ENCODE peak calls at places on chromosomes 12 and 14, in eight cellular contexts. One of them, this sample, is unnamed.

GRCh38 chr14:55133416-55133815 is 4.4 kb downstream of the LGALS3 start:
- DNase-seq in SK-N-SH: peak
- DNase-seq in GM12891: no peak
- DNase-seq in sigmoid colon: no peak
- DNase-seq in spleen: no peak
- DNase-seq in prostate gland: no peak
- DNase-seq in transverse colon: no peak
- DNase-seq in breast epithelium: no peak
- DNase-seq in this sample: no peak

GRCh38 chr12:93245543-93245942 is 132.2 kb upstream of the NUDT4 start:
- DNase-seq in SK-N-SH: no peak
- DNase-seq in GM12891: peak
- DNase-seq in sigmoid colon: no peak
- DNase-seq in spleen: peak
- DNase-seq in prostate gland: no peak
- DNase-seq in transverse colon: peak
- DNase-seq in breast epithelium: no peak
- DNase-seq in this sample: no peak

GRCh38 chr12:110927545-110927944 is 7.2 kb upstream of the MYL2 start:
- DNase-seq in SK-N-SH: no peak
- DNase-seq in GM12891: no peak
- DNase-seq in sigmoid colon: no peak
- DNase-seq in spleen: no peak
- DNase-seq in prostate gland: no peak
- DNase-seq in transverse colon: no peak
- DNase-seq in breast epithelium: no peak
- DNase-seq in this sample: no peak

GRCh38 chr12:8156845-8157244 is at the start of gene ZNF705A:
- DNase-seq in SK-N-SH: no peak
- DNase-seq in GM12891: no peak
- DNase-seq in sigmoid colon: no peak
- DNase-seq in spleen: no peak
- DNase-seq in prostate gland: no peak
- DNase-seq in transverse colon: no peak
- DNase-seq in breast epithelium: no peak
- DNase-seq in this sample: no peak

GRCh38 chr14:61573748-61574513 is 121.4 kb upstream of the HIF1A start:
- DNase-seq in SK-N-SH: no peak
- DNase-seq in GM12891: no peak
- DNase-seq in sigmoid colon: no peak
- DNase-seq in spleen: no peak
- DNase-seq in prostate gland: no peak
- DNase-seq in transverse colon: no peak
- DNase-seq in breast epithelium: no peak
- DNase-seq in this sample: no peak

GRCh38 chr14:63852271-63852816 is 460 bp upstream of the SYNE2 start:
- DNase-seq in SK-N-SH: peak
- DNase-seq in GM12891: no peak
- DNase-seq in sigmoid colon: no peak
- DNase-seq in spleen: no peak
- DNase-seq in prostate gland: no peak
- DNase-seq in transverse colon: no peak
- DNase-seq in breast epithelium: no peak
- DNase-seq in this sample: no peak

GRCh38 chr12:109559601-109560000 is 13.7 kb downstream of the MMAB start:
- DNase-seq in SK-N-SH: no peak
- DNase-seq in GM12891: no peak
- DNase-seq in sigmoid colon: no peak
- DNase-seq in spleen: no peak
- DNase-seq in prostate gland: no peak
- DNase-seq in transverse colon: no peak
- DNase-seq in breast epithelium: no peak
- DNase-seq in this sample: no peak

GRCh38 chr12:54526800-54527630 is 22.4 kb upstream of the PDE1B start:
- DNase-seq in SK-N-SH: no peak
- DNase-seq in GM12891: no peak
- DNase-seq in sigmoid colon: no peak
- DNase-seq in spleen: no peak
- DNase-seq in prostate gland: no peak
- DNase-seq in transverse colon: peak
- DNase-seq in breast epithelium: no peak
- DNase-seq in this sample: peak

GRCh38 chr14:104936361-104937155 is 11.9 kb downstream of the PLD4 start:
- DNase-seq in SK-N-SH: no peak
- DNase-seq in GM12891: no peak
- DNase-seq in sigmoid colon: peak
- DNase-seq in spleen: no peak
- DNase-seq in prostate gland: no peak
- DNase-seq in transverse colon: no peak
- DNase-seq in breast epithelium: no peak
- DNase-seq in this sample: no peak

GRCh38 chr14:100323942-100324307 is 786 bp downstream of the SLC25A47 start:
- DNase-seq in SK-N-SH: no peak
- DNase-seq in GM12891: no peak
- DNase-seq in sigmoid colon: no peak
- DNase-seq in spleen: no peak
- DNase-seq in prostate gland: no peak
- DNase-seq in transverse colon: no peak
- DNase-seq in breast epithelium: no peak
- DNase-seq in this sample: no peak

GRCh38 chr12:13948631-13949030 is 32.8 kb downstream of the GRIN2B start:
- DNase-seq in SK-N-SH: no peak
- DNase-seq in GM12891: no peak
- DNase-seq in sigmoid colon: no peak
- DNase-seq in spleen: no peak
- DNase-seq in prostate gland: no peak
- DNase-seq in transverse colon: no peak
- DNase-seq in breast epithelium: no peak
- DNase-seq in this sample: no peak

GRCh38 chr12:52245259-52245961 is 12.4 kb downstream of the KRT7 start:
- DNase-seq in SK-N-SH: no peak
- DNase-seq in GM12891: no peak
- DNase-seq in sigmoid colon: peak
- DNase-seq in spleen: no peak
- DNase-seq in prostate gland: no peak
- DNase-seq in transverse colon: no peak
- DNase-seq in breast epithelium: peak
- DNase-seq in this sample: no peak

GRCh38 chr12:47504775-47505446 is 200.9 kb downstream of the RPAP3 start:
- DNase-seq in SK-N-SH: no peak
- DNase-seq in GM12891: no peak
- DNase-seq in sigmoid colon: no peak
- DNase-seq in spleen: no peak
- DNase-seq in prostate gland: no peak
- DNase-seq in transverse colon: no peak
- DNase-seq in breast epithelium: no peak
- DNase-seq in this sample: no peak

GRCh38 chr12:104137902-104138746 is at the start of gene NFYB:
- DNase-seq in SK-N-SH: peak
- DNase-seq in GM12891: peak
- DNase-seq in sigmoid colon: peak
- DNase-seq in spleen: peak
- DNase-seq in prostate gland: peak
- DNase-seq in transverse colon: peak
- DNase-seq in breast epithelium: peak
- DNase-seq in this sample: peak
- TF ChIP-seq POLR2AphosphoS5 in SK-N-SH: peak
- TF ChIP-seq POLR2AphosphoS5 in GM12891: peak
- TF ChIP-seq POLR2AphosphoS5 in sigmoid colon: peak
- TF ChIP-seq POLR2AphosphoS5 in spleen: peak
- TF ChIP-seq POLR2AphosphoS5 in prostate gland: peak
- TF ChIP-seq POLR2AphosphoS5 in transverse colon: peak
- TF ChIP-seq POLR2AphosphoS5 in breast epithelium: peak
- TF ChIP-seq POLR2AphosphoS5 in this sample: peak

GRCh38 chr12:46369095-46369473 is 3.5 kb downstream of the SLC38A2 start:
- DNase-seq in SK-N-SH: no peak
- DNase-seq in GM12891: no peak
- DNase-seq in sigmoid colon: no peak
- DNase-seq in spleen: no peak
- DNase-seq in prostate gland: no peak
- DNase-seq in transverse colon: no peak
- DNase-seq in breast epithelium: no peak
- DNase-seq in this sample: no peak
- TF ChIP-seq POLR2AphosphoS5 in SK-N-SH: no peak
- TF ChIP-seq POLR2AphosphoS5 in GM12891: no peak
- TF ChIP-seq POLR2AphosphoS5 in sigmoid colon: no peak
- TF ChIP-seq POLR2AphosphoS5 in spleen: no peak
- TF ChIP-seq POLR2AphosphoS5 in prostate gland: no peak
- TF ChIP-seq POLR2AphosphoS5 in transverse colon: no peak
- TF ChIP-seq POLR2AphosphoS5 in breast epithelium: no peak
- TF ChIP-seq POLR2AphosphoS5 in this sample: no peak

DNA sequence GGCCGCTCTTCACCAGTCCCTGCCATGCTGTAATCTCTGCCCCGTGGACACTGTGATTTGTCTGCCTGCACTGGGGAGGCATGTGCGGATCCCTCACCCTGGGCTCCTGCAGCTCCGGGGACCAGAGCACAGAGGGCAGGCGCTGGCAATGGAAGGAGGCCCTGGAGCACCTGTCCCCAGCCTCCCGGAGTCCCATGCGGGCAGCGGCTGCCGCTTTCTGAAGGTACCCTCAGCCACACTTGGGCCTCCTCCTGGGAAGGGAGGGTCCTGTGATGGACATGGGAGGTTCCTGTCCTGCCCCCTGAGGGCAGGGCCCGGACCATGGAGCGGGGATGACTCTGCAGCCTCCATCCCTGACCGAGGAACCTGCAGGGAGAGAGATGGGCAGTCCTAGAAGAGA is 297.4 kb upstream of the SFSWAP start:
- DNase-seq in SK-N-SH: no peak
- DNase-seq in GM12891: no peak
- DNase-seq in sigmoid colon: no peak
- DNase-seq in spleen: peak
- DNase-seq in prostate gland: no peak
- DNase-seq in transverse colon: no peak
- DNase-seq in breast epithelium: no peak
- DNase-seq in this sample: no peak
- TF ChIP-seq POLR2AphosphoS5 in SK-N-SH: no peak
- TF ChIP-seq POLR2AphosphoS5 in GM12891: no peak
- TF ChIP-seq POLR2AphosphoS5 in sigmoid colon: no peak
- TF ChIP-seq POLR2AphosphoS5 in spleen: no peak
- TF ChIP-seq POLR2AphosphoS5 in prostate gland: no peak
- TF ChIP-seq POLR2AphosphoS5 in transverse colon: no peak
- TF ChIP-seq POLR2AphosphoS5 in breast epithelium: no peak
- TF ChIP-seq POLR2AphosphoS5 in this sample: no peak

DNA sequence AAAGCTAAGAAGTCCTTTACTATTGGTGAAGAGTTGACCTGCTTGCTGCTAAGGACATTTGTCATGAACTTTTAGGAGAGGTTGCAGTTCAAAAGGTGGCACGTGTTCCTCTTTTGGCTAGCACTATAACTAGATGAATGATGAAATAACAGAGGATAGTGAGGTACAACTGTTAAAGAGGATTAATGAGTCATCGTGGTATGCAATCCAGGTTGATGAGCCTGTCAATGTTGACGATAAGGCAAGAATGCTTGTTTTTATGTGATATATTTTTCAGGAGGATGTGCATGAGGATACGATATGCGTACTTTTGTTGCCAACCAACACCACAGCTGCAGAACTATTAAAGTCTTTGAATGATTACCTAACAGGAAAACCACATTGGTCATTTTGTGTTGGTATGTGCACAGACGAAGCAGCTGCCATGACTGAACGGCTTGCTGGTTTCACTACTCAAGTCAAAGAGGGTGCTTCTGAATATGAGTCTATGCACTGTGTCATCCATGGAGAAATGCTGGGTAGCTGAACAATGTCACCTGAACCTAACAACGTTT is 10.6 kb downstream of the CEP128 start:
- DNase-seq in SK-N-SH: no peak
- DNase-seq in GM12891: no peak
- DNase-seq in sigmoid colon: no peak
- DNase-seq in spleen: no peak
- DNase-seq in prostate gland: no peak
- DNase-seq in transverse colon: peak
- DNase-seq in breast epithelium: no peak
- DNase-seq in this sample: no peak
- TF ChIP-seq POLR2AphosphoS5 in SK-N-SH: no peak
- TF ChIP-seq POLR2AphosphoS5 in GM12891: no peak
- TF ChIP-seq POLR2AphosphoS5 in sigmoid colon: no peak
- TF ChIP-seq POLR2AphosphoS5 in spleen: no peak
- TF ChIP-seq POLR2AphosphoS5 in prostate gland: no peak
- TF ChIP-seq POLR2AphosphoS5 in transverse colon: no peak
- TF ChIP-seq POLR2AphosphoS5 in breast epithelium: no peak
- TF ChIP-seq POLR2AphosphoS5 in this sample: no peak

GRCh38 chr14:103310576-103311095 is 23.4 kb upstream of the EIF5 start:
- DNase-seq in SK-N-SH: no peak
- DNase-seq in GM12891: no peak
- DNase-seq in sigmoid colon: no peak
- DNase-seq in spleen: peak
- DNase-seq in prostate gland: no peak
- DNase-seq in transverse colon: no peak
- DNase-seq in breast epithelium: no peak
- DNase-seq in this sample: no peak
- TF ChIP-seq POLR2AphosphoS5 in SK-N-SH: no peak
- TF ChIP-seq POLR2AphosphoS5 in GM12891: no peak
- TF ChIP-seq POLR2AphosphoS5 in sigmoid colon: no peak
- TF ChIP-seq POLR2AphosphoS5 in spleen: no peak
- TF ChIP-seq POLR2AphosphoS5 in prostate gland: no peak
- TF ChIP-seq POLR2AphosphoS5 in transverse colon: no peak
- TF ChIP-seq POLR2AphosphoS5 in breast epithelium: no peak
- TF ChIP-seq POLR2AphosphoS5 in this sample: no peak

GRCh38 chr14:90611501-90611900 is 204.7 kb downstream of the TTC7B start:
- DNase-seq in SK-N-SH: no peak
- DNase-seq in GM12891: no peak
- DNase-seq in sigmoid colon: peak
- DNase-seq in spleen: no peak
- DNase-seq in prostate gland: no peak
- DNase-seq in transverse colon: no peak
- DNase-seq in breast epithelium: no peak
- DNase-seq in this sample: no peak
- TF ChIP-seq POLR2AphosphoS5 in SK-N-SH: no peak
- TF ChIP-seq POLR2AphosphoS5 in GM12891: no peak
- TF ChIP-seq POLR2AphosphoS5 in sigmoid colon: no peak
- TF ChIP-seq POLR2AphosphoS5 in spleen: no peak
- TF ChIP-seq POLR2AphosphoS5 in prostate gland: no peak
- TF ChIP-seq POLR2AphosphoS5 in transverse colon: no peak
- TF ChIP-seq POLR2AphosphoS5 in breast epithelium: no peak
- TF ChIP-seq POLR2AphosphoS5 in this sample: no peak

GRCh38 chr14:65465584-65465983 is 53.1 kb downstream of the FUT8 start:
- DNase-seq in SK-N-SH: no peak
- DNase-seq in GM12891: no peak
- DNase-seq in sigmoid colon: no peak
- DNase-seq in spleen: no peak
- DNase-seq in prostate gland: no peak
- DNase-seq in transverse colon: no peak
- DNase-seq in breast epithelium: no peak
- DNase-seq in this sample: no peak
- TF ChIP-seq POLR2AphosphoS5 in SK-N-SH: no peak
- TF ChIP-seq POLR2AphosphoS5 in GM12891: no peak
- TF ChIP-seq POLR2AphosphoS5 in sigmoid colon: no peak
- TF ChIP-seq POLR2AphosphoS5 in spleen: no peak
- TF ChIP-seq POLR2AphosphoS5 in prostate gland: no peak
- TF ChIP-seq POLR2AphosphoS5 in transverse colon: no peak
- TF ChIP-seq POLR2AphosphoS5 in breast epithelium: no peak
- TF ChIP-seq POLR2AphosphoS5 in this sample: no peak